ENCODE peak calls at places on chromosome 3, in five cellular contexts. One of them, this sample, is unnamed.

GRCh38 chr3:23175361-23176073 is 27.6 kb upstream of the UBE2E2 start:
- DNase-seq in left ventricle myocardium inferior: no peak
- DNase-seq in adrenal gland: no peak
- DNase-seq in Panc1: no peak
- DNase-seq in fibroblast of lung: peak
- DNase-seq in this sample: peak

GRCh38 chr3:6540981-6541380 is 319.9 kb upstream of the GRM7 start:
- DNase-seq in left ventricle myocardium inferior: no peak
- DNase-seq in adrenal gland: no peak
- DNase-seq in Panc1: no peak
- DNase-seq in fibroblast of lung: no peak
- DNase-seq in this sample: no peak

GRCh38 chr3:35946121-35946856 is 307.0 kb downstream of the ARPP21 start:
- DNase-seq in left ventricle myocardium inferior: no peak
- DNase-seq in adrenal gland: no peak
- DNase-seq in Panc1: no peak
- DNase-seq in fibroblast of lung: peak
- DNase-seq in this sample: peak

GRCh38 chr3:48993834-48994233 is 3.8 kb downstream of the P4HTM start:
- DNase-seq in left ventricle myocardium inferior: no peak
- DNase-seq in adrenal gland: no peak
- DNase-seq in Panc1: no peak
- DNase-seq in fibroblast of lung: no peak
- DNase-seq in this sample: no peak

GRCh38 chr3:179256813-179257212 is 5.9 kb upstream of the KCNMB3 start:
- DNase-seq in left ventricle myocardium inferior: no peak
- DNase-seq in adrenal gland: no peak
- DNase-seq in Panc1: no peak
- DNase-seq in fibroblast of lung: no peak
- DNase-seq in this sample: no peak

GRCh38 chr3:157335677-157336076 is 101.0 kb upstream of the PTX3 start:
- DNase-seq in left ventricle myocardium inferior: no peak
- DNase-seq in adrenal gland: no peak
- DNase-seq in Panc1: no peak
- DNase-seq in fibroblast of lung: peak
- DNase-seq in this sample: peak

GRCh38 chr3:188510366-188510765 is 356.4 kb downstream of the LPP start:
- DNase-seq in left ventricle myocardium inferior: no peak
- DNase-seq in adrenal gland: no peak
- DNase-seq in Panc1: no peak
- DNase-seq in fibroblast of lung: peak
- DNase-seq in this sample: peak

GRCh38 chr3:59559721-59560514 is 510.1 kb upstream of the CFAP20DC start:
- DNase-seq in left ventricle myocardium inferior: no peak
- DNase-seq in adrenal gland: no peak
- DNase-seq in Panc1: no peak
- DNase-seq in fibroblast of lung: peak
- DNase-seq in this sample: peak

GRCh38 chr3:101995371-101996046 is 146.2 kb downstream of the NFKBIZ start:
- DNase-seq in left ventricle myocardium inferior: no peak
- DNase-seq in adrenal gland: no peak
- DNase-seq in Panc1: no peak
- DNase-seq in fibroblast of lung: peak
- DNase-seq in this sample: no peak

GRCh38 chr3:29775352-29775751 is 494.5 kb downstream of the RBMS3 start:
- DNase-seq in left ventricle myocardium inferior: no peak
- DNase-seq in adrenal gland: no peak
- DNase-seq in Panc1: no peak
- DNase-seq in fibroblast of lung: peak
- DNase-seq in this sample: no peak

GRCh38 chr3:158434412-158435038 is 136.5 kb upstream of the MLF1 start:
- DNase-seq in left ventricle myocardium inferior: no peak
- DNase-seq in adrenal gland: peak
- DNase-seq in Panc1: peak
- DNase-seq in fibroblast of lung: peak
- DNase-seq in this sample: peak

GRCh38 chr3:39086066-39086657 is 21.3 kb downstream of the GORASP1 start:
- DNase-seq in left ventricle myocardium inferior: no peak
- DNase-seq in adrenal gland: no peak
- DNase-seq in Panc1: no peak
- DNase-seq in fibroblast of lung: no peak
- DNase-seq in this sample: no peak

GRCh38 chr3:27888562-27888961 is 166.4 kb upstream of the EOMES start:
- DNase-seq in left ventricle myocardium inferior: no peak
- DNase-seq in adrenal gland: no peak
- DNase-seq in Panc1: no peak
- DNase-seq in fibroblast of lung: no peak
- DNase-seq in this sample: no peak

GRCh38 chr3:81923038-81923437 is 161.6 kb upstream of the GBE1 start:
- DNase-seq in left ventricle myocardium inferior: no peak
- DNase-seq in adrenal gland: no peak
- DNase-seq in Panc1: no peak
- DNase-seq in fibroblast of lung: no peak
- DNase-seq in this sample: no peak

GRCh38 chr3:144771401-144771870 is 799.8 kb downstream of the DIPK2A start:
- DNase-seq in left ventricle myocardium inferior: no peak
- DNase-seq in adrenal gland: no peak
- DNase-seq in Panc1: no peak
- DNase-seq in fibroblast of lung: no peak
- DNase-seq in this sample: peak

GRCh38 chr3:144773344-144773743 is 801.7 kb downstream of the DIPK2A start:
- DNase-seq in left ventricle myocardium inferior: no peak
- DNase-seq in adrenal gland: no peak
- DNase-seq in Panc1: no peak
- DNase-seq in fibroblast of lung: no peak
- DNase-seq in this sample: no peak

GRCh38 chr3:144770291-144770690 is 798.7 kb downstream of the DIPK2A start:
- DNase-seq in left ventricle myocardium inferior: no peak
- DNase-seq in adrenal gland: no peak
- DNase-seq in Panc1: no peak
- DNase-seq in fibroblast of lung: no peak
- DNase-seq in this sample: no peak

GRCh38 chr3:144772372-144772771 is 800.7 kb downstream of the DIPK2A start:
- DNase-seq in left ventricle myocardium inferior: no peak
- DNase-seq in adrenal gland: no peak
- DNase-seq in Panc1: no peak
- DNase-seq in fibroblast of lung: no peak
- DNase-seq in this sample: no peak

DNA sequence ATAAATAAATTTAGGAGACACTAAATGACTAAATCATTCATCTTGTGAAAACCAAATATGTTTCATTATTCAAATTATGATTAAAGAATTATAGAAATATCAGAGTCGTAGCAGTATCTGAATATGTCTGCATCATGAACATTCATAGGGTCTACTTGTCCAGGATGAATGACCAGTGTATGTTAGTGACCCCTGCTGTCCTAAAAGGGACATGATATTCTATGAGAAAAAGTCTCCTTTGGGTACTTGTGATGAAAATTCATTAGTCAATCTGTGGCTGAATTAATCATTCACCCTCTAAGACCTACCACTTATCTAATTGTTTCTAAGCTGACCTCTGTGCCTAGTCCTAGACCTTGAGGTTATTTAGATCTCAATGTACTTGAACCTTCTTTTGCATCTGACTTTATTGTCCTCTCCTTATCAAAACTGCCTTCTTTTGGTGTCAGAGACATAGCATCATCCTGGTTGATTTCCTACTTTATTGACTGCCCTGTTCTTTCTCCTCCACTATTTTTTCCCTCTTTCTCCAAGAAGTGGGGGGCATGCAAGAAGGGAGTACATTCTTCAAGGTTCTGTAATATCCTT is 799.3 kb downstream of the DIPK2A start:
- DNase-seq in left ventricle myocardium inferior: no peak
- DNase-seq in adrenal gland: no peak
- DNase-seq in Panc1: no peak
- DNase-seq in fibroblast of lung: peak
- DNase-seq in this sample: peak
- TF ChIP-seq CTCF in left ventricle myocardium inferior: peak
- TF ChIP-seq CTCF in adrenal gland: peak
- TF ChIP-seq CTCF in Panc1: peak
- TF ChIP-seq CTCF in fibroblast of lung: peak
- TF ChIP-seq CTCF in this sample: peak

GRCh38 chr3:99648496-99648895 is 10.1 kb downstream of the COL8A1 start:
- DNase-seq in left ventricle myocardium inferior: no peak
- DNase-seq in adrenal gland: no peak
- DNase-seq in Panc1: no peak
- DNase-seq in fibroblast of lung: no peak
- DNase-seq in this sample: no peak
- H3K4me3 ChIP-seq in left ventricle myocardium inferior: no peak
- H3K4me3 ChIP-seq in adrenal gland: no peak
- H3K4me3 ChIP-seq in Panc1: no peak
- H3K4me3 ChIP-seq in fibroblast of lung: no peak
- H3K4me3 ChIP-seq in this sample: no peak

GRCh38 chr3:50430950-50431435 is 71.7 kb upstream of the TMEM115 start:
- DNase-seq in left ventricle myocardium inferior: no peak
- DNase-seq in adrenal gland: no peak
- DNase-seq in Panc1: no peak
- DNase-seq in fibroblast of lung: no peak
- DNase-seq in this sample: no peak
- TF ChIP-seq CTCF in left ventricle myocardium inferior: no peak
- TF ChIP-seq CTCF in adrenal gland: no peak
- TF ChIP-seq CTCF in Panc1: no peak
- TF ChIP-seq CTCF in fibroblast of lung: no peak
- TF ChIP-seq CTCF in this sample: no peak

GRCh38 chr3:12940854-12941253 is 99.5 kb upstream of the RPL32 start:
- DNase-seq in left ventricle myocardium inferior: no peak
- DNase-seq in adrenal gland: no peak
- DNase-seq in Panc1: no peak
- DNase-seq in fibroblast of lung: no peak
- DNase-seq in this sample: no peak
- H3K4me3 ChIP-seq in left ventricle myocardium inferior: no peak
- H3K4me3 ChIP-seq in adrenal gland: no peak
- H3K4me3 ChIP-seq in Panc1: no peak
- H3K4me3 ChIP-seq in fibroblast of lung: no peak
- H3K4me3 ChIP-seq in this sample: no peak

GRCh38 chr3:104564045-104564643 is 802.6 kb upstream of the ALCAM start:
- DNase-seq in left ventricle myocardium inferior: no peak
- DNase-seq in adrenal gland: peak
- DNase-seq in Panc1: peak
- DNase-seq in fibroblast of lung: peak
- DNase-seq in this sample: no peak
- TF ChIP-seq CTCF in left ventricle myocardium inferior: peak
- TF ChIP-seq CTCF in adrenal gland: peak
- TF ChIP-seq CTCF in Panc1: peak
- TF ChIP-seq CTCF in fibroblast of lung: peak
- TF ChIP-seq CTCF in this sample: peak

GRCh38 chr3:169144271-169144670 is 519.2 kb downstream of the MECOM start:
- DNase-seq in left ventricle myocardium inferior: no peak
- DNase-seq in adrenal gland: no peak
- DNase-seq in Panc1: no peak
- DNase-seq in fibroblast of lung: no peak
- DNase-seq in this sample: no peak
- H3K4me3 ChIP-seq in left ventricle myocardium inferior: peak
- H3K4me3 ChIP-seq in adrenal gland: no peak
- H3K4me3 ChIP-seq in Panc1: no peak
- H3K4me3 ChIP-seq in fibroblast of lung: peak
- H3K4me3 ChIP-seq in this sample: peak

GRCh38 chr3:8095724-8096123 is 405.9 kb upstream of the LMCD1 start:
- DNase-seq in left ventricle myocardium inferior: no peak
- DNase-seq in adrenal gland: no peak
- DNase-seq in Panc1: no peak
- DNase-seq in fibroblast of lung: no peak
- DNase-seq in this sample: no peak
- TF ChIP-seq CTCF in left ventricle myocardium inferior: no peak
- TF ChIP-seq CTCF in adrenal gland: no peak
- TF ChIP-seq CTCF in Panc1: no peak
- TF ChIP-seq CTCF in fibroblast of lung: no peak
- TF ChIP-seq CTCF in this sample: no peak

This sample was measured in astrocyte of the cerebellum.